ENCODE peak calls at places on chromosomes 4 and X, in ten cellular contexts. I is 8988T, H is NCI-H1436, P is KBM-7, R is brain microvascular endothelial cell, N is ascending aorta, F is choroid plexus epithelial cell, C is fibroblast of mammary gland, M is NCI-H524, G is M059J. X is an unnamed sample.

GRCh38 chr4:112085156-112086035 is 59.9 kb upstream of the FAM241A start:
- DNase-seq in I (no peak), H (no peak), P (no peak), R (no peak), N (no peak), F (peak), C (no peak), M (no peak), G (no peak), X (peak)

GRCh38 chr4:11355224-11355623 is 73.5 kb downstream of the HS3ST1 start:
- DNase-seq in I (no peak), H (no peak), P (no peak), R (no peak), N (no peak), F (no peak), C (no peak), M (no peak), G (no peak), X (no peak)

GRCh38 chrX:17689971-17690409 is 47.3 kb upstream of the SCML1 start:
- DNase-seq in I (peak), H (peak), P (peak), R (peak), N (no peak), F (peak), C (peak), M (peak), G (peak), X (peak)

GRCh38 chr4:153426207-153426886 is 39.8 kb upstream of the TMEM131L start:
- DNase-seq in I (no peak), H (no peak), P (peak), R (no peak), N (no peak), F (no peak), C (no peak), M (no peak), G (no peak), X (no peak)

GRCh38 chr4:185721190-185721948 is 90.6 kb downstream of the SORBS2 start:
- DNase-seq in I (no peak), H (no peak), P (no peak), R (no peak), N (no peak), F (peak), C (peak), M (no peak), G (no peak), X (peak)

GRCh38 chr4:1044469-1045192 is 33.2 kb downstream of the FGFRL1 start:
- DNase-seq in I (no peak), H (no peak), P (no peak), R (no peak), N (peak), F (no peak), C (peak), M (no peak), G (no peak), X (no peak)

GRCh38 chr4:91280551-91281290 is 1023.0 kb upstream of the GRID2 start:
- DNase-seq in I (no peak), H (no peak), P (no peak), R (no peak), N (no peak), F (no peak), C (no peak), M (peak), G (no peak), X (no peak)

GRCh38 chrX:103531002-103531401 is 11.7 kb upstream of the RAB40A start:
- DNase-seq in I (no peak), H (no peak), P (no peak), R (peak), N (no peak), F (peak), C (peak), M (no peak), G (peak), X (peak)

GRCh38 chr4:47598320-47598719 is 113.2 kb downstream of the ATP10D start:
- DNase-seq in I (no peak), H (no peak), P (no peak), R (no peak), N (no peak), F (peak), C (peak), M (no peak), G (peak), X (peak)

GRCh38 chr4:24930136-24930535 is 17.3 kb upstream of the CCDC149 start:
- DNase-seq in I (no peak), H (no peak), P (no peak), R (no peak), N (no peak), F (no peak), C (peak), M (no peak), G (peak), X (peak)

GRCh38 chrX:18146009-18146408 is 74.7 kb downstream of the BEND2 start:
- DNase-seq in I (no peak), H (no peak), P (no peak), R (no peak), N (no peak), F (no peak), C (no peak), M (no peak), G (no peak), X (no peak)